ENCODE peak calls at places on chromosomes 3 and 15, in ten cellular contexts. K, B, V, H, U, N, P, T, F and Y are unnamed samples.
A peak's percentile ranks its signal among the peaks of the same experiment; 100 is the strongest.

GRCh38 chr3:167710552-167710951 is 24.1 kb downstream of the PDCD10 start:
- DNase-seq in U (no peak), H (no peak), T (no peak), K (no peak), B (no peak), V (no peak), N (no peak), P (no peak), F (no peak), Y (no peak)

GRCh38 chr3:10715886-10716285 is 100.1 kb upstream of the SLC6A11 start:
- DNase-seq in V (no peak), F (no peak), U (no peak), N (no peak), T (no peak), B (peak; percentile 77), P (no peak), H (no peak), K (no peak), Y (no peak)

GRCh38 chr15:31347067-31347975 is 20.7 kb downstream of the KLF13 start:
- DNase-seq in K (no peak), N (no peak), U (no peak), F (no peak), B (peak; percentile 30), V (no peak), H (no peak), P (peak; percentile 50), T (no peak), Y (no peak)

GRCh38 chr15:89649716-89650115 is 5.6 kb downstream of the KIF7 start:
- DNase-seq in V (no peak), K (no peak), N (no peak), P (no peak), B (no peak), H (no peak), F (no peak), T (no peak), U (no peak), Y (no peak)

GRCh38 chr15:25862087-25862468 is 1.0 kb downstream of the ATP10A start:
- DNase-seq in V (no peak), H (no peak), K (no peak), P (no peak), F (no peak), T (no peak), U (no peak), B (no peak), N (peak; percentile 54), Y (peak; percentile 40)

GRCh38 chr3:79491029-79491634 is 276.7 kb downstream of the ROBO1 start:
- DNase-seq in H (no peak), F (no peak), V (no peak), B (no peak), K (peak; percentile 17), T (no peak), N (no peak), U (no peak), P (no peak), Y (no peak)

GRCh38 chr15:62165029-62165792 is at the start of gene C2CD4B:
- DNase-seq in H (peak; percentile 12), B (no peak), N (no peak), F (no peak), K (no peak), V (peak; percentile 31), P (no peak), T (no peak), U (peak; percentile 41), Y (peak; percentile 5)

GRCh38 chr3:57130426-57131209 is 34.5 kb downstream of the IL17RD start:
- DNase-seq in F (no peak), N (no peak), U (peak; percentile 30), T (no peak), B (peak; percentile 60), V (peak; percentile 92), H (no peak), P (peak; percentile 46), K (no peak), Y (no peak)

GRCh38 chr3:73431136-73431933 is 193.4 kb downstream of the PDZRN3 start:
- DNase-seq in K (no peak), T (no peak), B (no peak), N (no peak), H (no peak), V (no peak), P (no peak), F (no peak), U (no peak), Y (no peak)

GRCh38 chr3:19293295-19293694 is 145.0 kb downstream of the KCNH8 start:
- DNase-seq in P (no peak), T (no peak), H (no peak), F (no peak), K (no peak), N (no peak), V (no peak), B (no peak), U (no peak), Y (no peak)

GRCh38 chr15:43748376-43748775 is 2.1 kb downstream of the PDIA3 start:
- DNase-seq in B (no peak), H (peak; percentile 4), N (peak; percentile 48), F (no peak), U (no peak), P (peak; percentile 24), K (no peak), V (no peak), T (no peak), Y (no peak)

GRCh38 chr15:62605292-62605691 is 437.3 kb upstream of the TPM1 start:
- DNase-seq in U (no peak), K (no peak), P (no peak), T (no peak), V (no peak), H (no peak), B (no peak), N (no peak), F (no peak), Y (no peak)

GRCh38 chr3:109268181-109268580 is 48.1 kb downstream of the DPPA2 start:
- DNase-seq in H (no peak), F (no peak), B (no peak), U (no peak), N (no peak), T (no peak), K (peak; percentile 1), P (no peak), V (no peak), Y (no peak)

GRCh38 chr15:43881944-43882343 is 55.1 kb downstream of the WDR76 start:
- DNase-seq in H (no peak), U (no peak), V (no peak), F (no peak), T (no peak), B (peak; percentile 25), P (no peak), K (no peak), N (no peak), Y (peak; percentile 10)

GRCh38 chr15:52406601-52407000 is 111.0 kb upstream of the MYO5C start:
- DNase-seq in B (no peak), H (no peak), T (no peak), N (peak; percentile 30), V (no peak), K (no peak), F (no peak), U (no peak), P (no peak), Y (no peak)

GRCh38 chr15:26235148-26235769 is 372.1 kb upstream of the ATP10A start:
- DNase-seq in H (no peak), B (no peak), T (no peak), K (no peak), F (no peak), N (no peak), U (no peak), V (peak; percentile 65), P (no peak), Y (no peak)

GRCh38 chr15:60076055-60076454 is 71.9 kb downstream of the FOXB1 start:
- DNase-seq in B (no peak), H (no peak), V (no peak), K (no peak), T (no peak), N (no peak), P (no peak), F (no peak), U (no peak), Y (no peak)

GRCh38 chr15:85757939-85758654 is 36.6 kb downstream of the KLHL25 start:
- DNase-seq in F (no peak), V (no peak), K (no peak), B (no peak), U (no peak), N (no peak), H (no peak), P (no peak), T (no peak), Y (no peak)

GRCh38 chr3:177596248-177596821 is 399.1 kb upstream of the TBL1XR1 start:
- DNase-seq in N (peak; percentile 27), T (no peak), P (no peak), H (peak; percentile 77), F (no peak), V (no peak), B (peak; percentile 11), K (no peak), U (no peak), Y (peak; percentile 47)

GRCh38 chr15:96326551-96327154 is 3.8 kb upstream of the NR2F2 start:
- DNase-seq in N (peak; percentile 74), T (no peak), P (no peak), V (no peak), F (no peak), B (peak; percentile 60), U (no peak), K (peak; percentile 39), H (peak; percentile 62), Y (peak; percentile 63)

GRCh38 chr15:41804920-41805666 is 22.8 kb upstream of the JMJD7 start:
- DNase-seq in V (no peak), N (no peak), B (no peak), F (no peak), K (no peak), T (no peak), P (no peak), U (no peak), H (peak; percentile 70), Y (peak; percentile 31)

GRCh38 chr15:44726568-44727461 is 9.5 kb upstream of the TRIM69 start:
- DNase-seq in B (no peak), U (no peak), T (no peak), P (peak; percentile 95), H (peak; percentile 83), V (no peak), F (peak; percentile 76), N (peak; percentile 96), K (peak; percentile 92), Y (peak; percentile 87)

GRCh38 chr3:69642606-69643005 is 96.7 kb upstream of the MITF start:
- DNase-seq in K (no peak), H (no peak), N (no peak), B (no peak), F (no peak), U (no peak), P (no peak), V (no peak), T (no peak), Y (no peak)

GRCh38 chr3:8324727-8325126 is 176.9 kb upstream of the LMCD1 start:
- DNase-seq in B (no peak), F (no peak), P (peak; percentile 47), T (no peak), N (peak; percentile 54), K (peak; percentile 65), H (peak; percentile 13), V (peak; percentile 5), U (no peak), Y (no peak)

GRCh38 chr3:24305795-24306467 is 188.7 kb downstream of the THRB start:
- DNase-seq in N (peak; percentile 4), H (no peak), F (no peak), P (no peak), T (no peak), U (no peak), V (peak; percentile 15), K (no peak), B (no peak), Y (no peak)

GRCh38 chr15:93324191-93324590 is 235.2 kb upstream of the RGMA start:
- DNase-seq in N (no peak), V (no peak), H (no peak), F (no peak), K (no peak), B (no peak), T (no peak), P (no peak), U (no peak), Y (no peak)

GRCh38 chr3:128763967-128764366 is 38.0 kb downstream of the RAB7A start:
- DNase-seq in T (no peak), P (no peak), F (no peak), U (no peak), B (no peak), H (no peak), N (no peak), V (no peak), K (no peak), Y (no peak)

GRCh38 chr3:22934973-22935372 is 268.2 kb upstream of the UBE2E2 start:
- DNase-seq in V (no peak), T (no peak), K (no peak), P (no peak), N (no peak), F (no peak), H (peak; percentile 3), U (no peak), B (no peak), Y (no peak)